ENCODE peak calls at places on chromosomes 16 and 17, in six cellular contexts. U, X, E, I, D and J are unnamed samples.

GRCh38 chr16:641326-642188 is at the start of gene MCRIP2:
- DNase-seq in U (peak; percentile 34), X (no peak), E (peak; percentile 90), I (peak; percentile 41), D (peak; percentile 92), J (peak; percentile 42)

GRCh38 chr17:37489197-37490001 is at the start of gene DUSP14:
- DNase-seq in U (no peak), X (no peak), E (peak; percentile 94), I (no peak), D (peak; percentile 86), J (peak; percentile 84)

GRCh38 chr17:21297026-21297520 is 12.6 kb downstream of the MAP2K3 start:
- DNase-seq in U (no peak), X (no peak), E (no peak), I (no peak), D (no peak), J (no peak)

GRCh38 chr17:38673714-38674012 is 1.1 kb downstream of the EPOP start:
- DNase-seq in U (no peak), X (no peak), E (peak; percentile 73), I (no peak), D (peak; percentile 57), J (no peak)

GRCh38 chr17:45641541-45641940 is 142.6 kb upstream of the CRHR1 start:
- DNase-seq in U (no peak), X (no peak), E (no peak), I (no peak), D (no peak), J (no peak)

GRCh38 chr17:33564146-33564545 is 271.1 kb upstream of the ASIC2 start:
- DNase-seq in U (no peak), X (no peak), E (no peak), I (no peak), D (no peak), J (no peak)

GRCh38 chr17:76164331-76164730 is 23.3 kb upstream of the FOXJ1 start:
- DNase-seq in U (no peak), X (no peak), E (no peak), I (no peak), D (peak; percentile 38), J (no peak)

GRCh38 chr17:19354123-19354522 is 8.4 kb downstream of the B9D1 start:
- DNase-seq in U (no peak), X (no peak), E (no peak), I (peak; percentile 78), D (no peak), J (no peak)

GRCh38 chr17:68399638-68400403 is 57.5 kb downstream of the WIPI1 start:
- DNase-seq in U (no peak), X (no peak), E (no peak), I (no peak), D (no peak), J (peak; percentile 47)

GRCh38 chr17:77686903-77687302 is 271.6 kb upstream of the TNRC6C start:
- DNase-seq in U (no peak), X (no peak), E (peak; percentile 27), I (no peak), D (no peak), J (no peak)

GRCh38 chr16:27472091-27473020 is 70.4 kb downstream of the IL21R start:
- DNase-seq in U (no peak), X (no peak), E (no peak), I (no peak), D (no peak), J (no peak)

GRCh38 chr17:80124351-80124981 is 22.5 kb downstream of the EIF4A3 start:
- DNase-seq in U (no peak), X (no peak), E (peak; percentile 78), I (no peak), D (peak; percentile 84), J (no peak)

GRCh38 chr16:70529051-70529777 is 5.6 kb downstream of the SF3B3 start:
- DNase-seq in U (no peak), X (no peak), E (no peak), I (no peak), D (peak; percentile 46), J (no peak)

GRCh38 chr17:3532106-3532858 is 25.3 kb downstream of the TRPV3 start:
- DNase-seq in U (no peak), X (no peak), E (no peak), I (no peak), D (no peak), J (no peak)

GRCh38 chr16:67814567-67814966 is 7.9 kb downstream of the TSNAXIP1 start:
- DNase-seq in U (no peak), X (no peak), E (no peak), I (no peak), D (no peak), J (no peak)

GRCh38 chr17:74512041-74512440 is 19.2 kb downstream of the CD300LB start:
- DNase-seq in U (no peak), X (no peak), E (no peak), I (no peak), D (no peak), J (no peak)

GRCh38 chr17:80432350-80432955 is 17.5 kb downstream of the ENDOV start:
- DNase-seq in U (no peak), X (no peak), E (no peak), I (no peak), D (no peak), J (no peak)

GRCh38 chr16:34078697-34079096 is 619.3 kb downstream of the TP53TG3F start:
- DNase-seq in U (no peak), X (no peak), E (no peak), I (peak; percentile 36), D (no peak), J (no peak)

GRCh38 chr17:10265100-10265810 is 66.8 kb upstream of the GAS7 start:
- DNase-seq in U (peak; percentile 23), X (no peak), E (no peak), I (no peak), D (no peak), J (no peak)

GRCh38 chr17:74055508-74056160 is 147.8 kb upstream of the RPL38 start:
- DNase-seq in U (no peak), X (no peak), E (peak; percentile 55), I (no peak), D (no peak), J (no peak)

GRCh38 chr17:80892019-80892855 is 99.4 kb upstream of the CHMP6 start:
- DNase-seq in U (peak; percentile 77), X (peak; percentile 70), E (no peak), I (peak; percentile 94), D (no peak), J (peak; percentile 36)

GRCh38 chr16:65201446-65202010 is 79.7 kb upstream of the CDH11 start:
- DNase-seq in U (no peak), X (no peak), E (no peak), I (no peak), D (no peak), J (no peak)

GRCh38 chr17:47242648-47243047 is 11.0 kb upstream of the ITGB3 start:
- DNase-seq in U (no peak), X (no peak), E (no peak), I (no peak), D (no peak), J (no peak)

GRCh38 chr17:47240806-47241205 is 12.8 kb upstream of the ITGB3 start:
- DNase-seq in U (no peak), X (no peak), E (no peak), I (no peak), D (no peak), J (no peak)

GRCh38 chr17:47238321-47239010 is 15.2 kb upstream of the ITGB3 start:
- DNase-seq in U (no peak), X (no peak), E (no peak), I (no peak), D (no peak), J (no peak)

GRCh38 chr17:47239663-47240374 is 13.8 kb upstream of the ITGB3 start:
- DNase-seq in U (peak; percentile 40), X (peak; percentile 93), E (no peak), I (peak; percentile 83), D (no peak), J (no peak)

GRCh38 chr17:47240375-47240764 is 13.3 kb upstream of the ITGB3 start:
- DNase-seq in U (no peak), X (no peak), E (no peak), I (no peak), D (no peak), J (no peak)
- H3K27ac ChIP-seq in U (no peak overlapping the region), X (peak overlapping the region; percentile 85), E (no peak overlapping the region), I (peak overlapping the region; percentile 90), D (no peak overlapping the region), J (no peak overlapping the region)

DNA sequence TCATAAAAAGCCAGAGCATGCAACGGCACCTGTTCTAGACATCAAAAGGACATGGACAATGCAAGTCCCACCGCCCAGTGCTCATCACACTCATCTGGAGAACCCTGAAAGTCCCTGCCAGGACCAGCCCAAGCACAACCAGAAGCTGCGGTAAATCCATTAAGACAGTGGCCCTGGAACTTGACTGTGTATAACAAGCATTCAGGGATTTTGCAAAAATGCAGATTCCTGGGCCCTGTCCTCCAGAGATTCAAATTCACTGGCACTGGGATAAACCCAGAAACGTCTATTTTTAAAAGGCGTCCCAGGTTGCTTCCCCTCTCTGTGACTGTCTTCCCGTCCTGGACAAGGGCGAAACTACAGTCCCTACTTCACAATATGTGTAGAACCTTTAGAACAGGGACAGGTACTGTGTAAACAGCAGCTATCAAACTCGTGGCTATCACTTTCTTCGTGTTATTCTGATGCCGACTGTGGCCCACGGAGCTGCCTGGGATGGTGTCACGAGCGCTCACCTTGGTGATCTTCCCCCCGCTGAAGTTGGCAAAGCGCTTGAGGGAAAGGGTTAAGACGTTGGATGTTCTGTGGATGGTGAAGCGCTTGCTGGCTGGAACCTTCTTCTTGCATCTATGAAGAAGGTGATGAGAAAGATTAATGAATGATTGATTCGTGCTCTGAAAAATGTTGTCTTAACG is 22.3 kb downstream of the USP36 start:
- DNase-seq in U (no peak), X (no peak), E (no peak), I (no peak), D (no peak), J (no peak)
- H3K4me3 ChIP-seq in U (no peak overlapping the region), X (no peak overlapping the region), E (no peak overlapping the region), I (no peak overlapping the region), D (no peak overlapping the region), J (peak overlapping the region; percentile 31)

DNA sequence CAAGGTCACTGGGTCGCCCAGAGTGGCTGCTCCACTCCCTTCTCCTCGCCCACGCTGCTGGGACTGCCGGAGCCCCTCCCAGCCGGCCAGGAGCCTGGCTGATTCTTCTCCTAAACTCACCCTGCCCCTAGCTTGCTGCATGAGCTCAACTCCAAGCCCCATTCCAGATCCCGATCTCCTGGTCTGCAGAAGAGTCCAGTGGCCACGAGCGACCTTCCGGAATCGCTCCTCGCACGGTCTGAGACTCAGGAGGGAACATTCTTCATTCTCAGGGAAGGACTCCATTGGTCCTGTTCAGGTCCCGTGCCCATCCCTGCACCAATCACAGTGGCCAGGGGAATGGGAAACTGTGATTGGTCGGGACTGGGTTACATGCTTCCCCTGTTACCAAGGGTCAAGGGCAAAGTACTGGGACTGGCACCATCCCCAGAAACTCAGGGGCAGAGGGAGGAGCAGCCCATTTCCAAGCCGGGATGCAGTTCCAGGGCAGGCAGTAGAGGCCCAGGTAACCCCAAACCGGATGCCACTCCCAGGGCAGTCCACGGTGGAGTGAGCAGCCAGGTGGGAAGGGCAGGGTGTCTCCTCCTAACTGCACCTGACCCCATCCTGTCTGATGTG is 24.5 kb upstream of the CIBAR2 start:
- DNase-seq in U (no peak), X (no peak), E (no peak), I (no peak), D (peak; percentile 63), J (no peak)
- H3K27ac ChIP-seq in U (no peak overlapping the region), X (peak overlapping the region; percentile 52), E (no peak overlapping the region), I (no peak overlapping the region), D (no peak overlapping the region), J (no peak overlapping the region)

DNA sequence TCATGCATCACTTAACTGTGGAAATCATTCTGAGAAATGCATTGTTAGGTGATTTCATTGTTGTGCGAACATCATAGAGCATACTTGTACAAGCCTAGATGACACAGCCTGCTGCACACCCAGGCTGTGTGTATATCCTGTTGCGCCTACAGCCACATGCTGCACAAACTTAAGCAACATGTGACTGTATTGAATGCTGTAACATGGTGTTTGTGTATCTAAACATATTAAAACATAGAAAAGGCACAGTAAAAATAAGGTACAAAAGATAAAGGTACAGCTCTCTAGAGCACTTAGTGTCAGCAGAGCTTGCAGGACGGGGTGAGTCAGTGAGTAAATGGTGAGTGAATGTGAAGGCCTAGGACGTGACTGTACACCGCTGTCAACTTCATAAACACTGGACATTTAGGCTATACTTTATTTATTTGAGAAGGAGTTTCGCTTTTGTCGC is 11.9 kb downstream of the FOXK2 start:
- DNase-seq in U (no peak), X (no peak), E (no peak), I (peak; percentile 48), D (no peak), J (no peak)
- H3K4me3 ChIP-seq in U (peak overlapping the region; percentile 2), X (no peak overlapping the region), E (no peak overlapping the region), I (peak overlapping the region; percentile 10), D (no peak overlapping the region), J (no peak overlapping the region)